ENCODE peak calls at places on chromosome 4, in four cellular contexts. S is SK-N-SH, K is K562, X is GM12878. T is an unnamed sample.

GRCh38 chr4:55503164-55503563 is 43.5 kb downstream of the CLOCK start:
- DNase-seq in S (no peak), K (peak), X (no peak), T (peak)

GRCh38 chr4:76498550-76498949 is 63.5 kb downstream of the SHROOM3 start:
- DNase-seq in S (no peak), K (no peak), X (no peak), T (no peak)

GRCh38 chr4:142815834-142816233 is 30.3 kb downstream of the INPP4B start:
- DNase-seq in S (no peak), K (no peak), X (no peak), T (peak)

GRCh38 chr4:181528570-181529184 is 714.5 kb upstream of the TENM3 start:
- DNase-seq in S (peak), K (peak), X (peak), T (peak)

GRCh38 chr4:77849278-77849965 is 13.2 kb upstream of the MRPL1 start:
- DNase-seq in S (no peak), K (no peak), X (no peak), T (no peak)

GRCh38 chr4:142331646-142332045 is 514.5 kb downstream of the INPP4B start:
- DNase-seq in S (no peak), K (no peak), X (no peak), T (no peak)

GRCh38 chr4:7365472-7366179 is 69.1 kb downstream of the PSAPL1 start:
- DNase-seq in S (peak), K (no peak), X (no peak), T (no peak)

GRCh38 chr4:10296730-10297129 is 160.5 kb downstream of the ZNF518B start:
- DNase-seq in S (no peak), K (no peak), X (no peak), T (no peak)

GRCh38 chr4:24203896-24204295 is 314.0 kb upstream of the PPARGC1A start:
- DNase-seq in S (no peak), K (no peak), X (no peak), T (no peak)

GRCh38 chr4:83362492-83363329 is 28.1 kb upstream of the HPSE start:
- DNase-seq in S (peak), K (peak), X (no peak), T (no peak)

GRCh38 chr4:166259081-166259480 is 386.0 kb downstream of the TLL1 start:
- DNase-seq in S (no peak), K (no peak), X (no peak), T (no peak)

GRCh38 chr4:97646997-97647396 is 496.3 kb downstream of the STPG2 start:
- DNase-seq in S (no peak), K (no peak), X (no peak), T (no peak)

GRCh38 chr4:107258359-107258758 is 222.2 kb upstream of the DKK2 start:
- DNase-seq in S (no peak), K (no peak), X (no peak), T (no peak)

GRCh38 chr4:24211821-24212220 is 322.0 kb upstream of the PPARGC1A start:
- DNase-seq in S (no peak), K (no peak), X (no peak), T (no peak)

GRCh38 chr4:185238261-185238681 is 28.9 kb downstream of the SNX25 start:
- DNase-seq in S (no peak), K (no peak), X (no peak), T (no peak)

GRCh38 chr4:185236155-185236503 is 26.7 kb downstream of the SNX25 start:
- DNase-seq in S (no peak), K (no peak), X (no peak), T (no peak)

GRCh38 chr4:185237185-185237584 is 27.8 kb downstream of the SNX25 start:
- DNase-seq in S (no peak), K (no peak), X (no peak), T (no peak)

GRCh38 chr4:185238750-185239149 is 29.4 kb downstream of the SNX25 start:
- DNase-seq in S (no peak), K (no peak), X (no peak), T (no peak)

GRCh38 chr4:185235480-185236154 is 26.2 kb downstream of the SNX25 start:
- DNase-seq in S (peak), K (peak), X (no peak), T (no peak)
- TF ChIP-seq SIN3A in S (no peak), K (no peak), X (no peak), T (no peak)

GRCh38 chr4:187276786-187277408 is 553.2 kb upstream of the FAT1 start:
- DNase-seq in S (no peak), K (no peak), X (no peak), T (no peak)
- TF ChIP-seq YY1 in S (no peak), K (no peak), X (no peak), T (no peak)

GRCh38 chr4:130309221-130309620 is 1213.3 kb downstream of the C4orf33 start:
- DNase-seq in S (no peak), K (no peak), X (no peak), T (no peak)
- TF ChIP-seq SIN3A in S (no peak), K (no peak), X (no peak), T (no peak)

GRCh38 chr4:150206265-150206664 is 128.0 kb downstream of the DCLK2 start:
- DNase-seq in S (peak), K (no peak), X (no peak), T (no peak)
- TF ChIP-seq YY1 in S (no peak), K (no peak), X (no peak), T (no peak)

GRCh38 chr4:53644607-53645006 is 53.3 kb upstream of the LNX1 start:
- DNase-seq in S (no peak), K (no peak), X (no peak), T (no peak)
- TF ChIP-seq SIN3A in S (no peak), K (no peak), X (no peak), T (no peak)

GRCh38 chr4:144902614-144903013 is 195.4 kb downstream of the ANAPC10 start:
- DNase-seq in S (no peak), K (no peak), X (no peak), T (no peak)

GRCh38 chr4:144905286-144905685 is 192.7 kb downstream of the ANAPC10 start:
- DNase-seq in S (no peak), K (no peak), X (no peak), T (no peak)

GRCh38 chr4:144910753-144911152 is 187.2 kb downstream of the ANAPC10 start:
- DNase-seq in S (no peak), K (no peak), X (no peak), T (no peak)

GRCh38 chr4:144903953-144904711 is 193.9 kb downstream of the ANAPC10 start:
- DNase-seq in S (no peak), K (no peak), X (no peak), T (peak)

GRCh38 chr4:144906181-144906895 is 191.7 kb downstream of the ANAPC10 start:
- DNase-seq in S (no peak), K (no peak), X (peak), T (no peak)
- TF ChIP-seq YY1 in S (no peak), K (no peak), X (no peak), T (no peak)